ENCODE peak calls at places on chromosomes 6 and 20, in seven cellular contexts. One of them, this sample, is unnamed. For H3K9me3, the result is how much of the 10 kb centered on the place peaks cover.

GRCh38 chr20:63626424-63627128 is at the start of gene GMEB2:
- DNase-seq in osteoblast: peak
- DNase-seq in neural progenitor cell: no peak
- DNase-seq in sigmoid colon: peak
- DNase-seq in psoas muscle: peak
- DNase-seq in AG04450: no peak
- DNase-seq in A673: peak
- DNase-seq in this sample: no peak

GRCh38 chr6:148535976-148536375 is 193.3 kb downstream of the SASH1 start:
- DNase-seq in osteoblast: peak
- DNase-seq in neural progenitor cell: no peak
- DNase-seq in sigmoid colon: no peak
- DNase-seq in psoas muscle: no peak
- DNase-seq in AG04450: no peak
- DNase-seq in A673: no peak
- DNase-seq in this sample: no peak

GRCh38 chr20:7159903-7160302 is 392.4 kb downstream of the BMP2 start:
- DNase-seq in osteoblast: no peak
- DNase-seq in neural progenitor cell: no peak
- DNase-seq in sigmoid colon: no peak
- DNase-seq in psoas muscle: no peak
- DNase-seq in AG04450: no peak
- DNase-seq in A673: no peak
- DNase-seq in this sample: no peak

GRCh38 chr20:2752631-2753455 is 47.6 kb downstream of the CPXM1 start:
- DNase-seq in osteoblast: peak
- DNase-seq in neural progenitor cell: peak
- DNase-seq in sigmoid colon: peak
- DNase-seq in psoas muscle: no peak
- DNase-seq in AG04450: no peak
- DNase-seq in A673: peak
- DNase-seq in this sample: no peak

GRCh38 chr20:61683721-61684120 is 382.0 kb downstream of the TAF4 start:
- DNase-seq in osteoblast: no peak
- DNase-seq in neural progenitor cell: no peak
- DNase-seq in sigmoid colon: no peak
- DNase-seq in psoas muscle: no peak
- DNase-seq in AG04450: no peak
- DNase-seq in A673: no peak
- DNase-seq in this sample: no peak

GRCh38 chr20:34622821-34623451 is 54.0 kb downstream of the PIGU start:
- DNase-seq in osteoblast: peak
- DNase-seq in neural progenitor cell: no peak
- DNase-seq in sigmoid colon: no peak
- DNase-seq in psoas muscle: no peak
- DNase-seq in AG04450: no peak
- DNase-seq in A673: no peak
- DNase-seq in this sample: no peak

GRCh38 chr6:70166088-70166958 is 136.6 kb downstream of the COL9A1 start:
- DNase-seq in osteoblast: no peak
- DNase-seq in neural progenitor cell: peak
- DNase-seq in sigmoid colon: no peak
- DNase-seq in psoas muscle: peak
- DNase-seq in AG04450: peak
- DNase-seq in A673: peak
- DNase-seq in this sample: no peak

GRCh38 chr20:10522328-10522727 is 87.2 kb downstream of the SLX4IP start:
- DNase-seq in osteoblast: no peak
- DNase-seq in neural progenitor cell: no peak
- DNase-seq in sigmoid colon: no peak
- DNase-seq in psoas muscle: no peak
- DNase-seq in AG04450: no peak
- DNase-seq in A673: no peak
- DNase-seq in this sample: no peak

GRCh38 chr20:60653111-60653845 is 598.8 kb upstream of the CDH4 start:
- DNase-seq in osteoblast: no peak
- DNase-seq in neural progenitor cell: no peak
- DNase-seq in sigmoid colon: no peak
- DNase-seq in psoas muscle: no peak
- DNase-seq in AG04450: no peak
- DNase-seq in A673: no peak
- DNase-seq in this sample: no peak

GRCh38 chr6:117837268-117837667 is 69.8 kb upstream of the SLC35F1 start:
- DNase-seq in osteoblast: no peak
- DNase-seq in neural progenitor cell: peak
- DNase-seq in sigmoid colon: no peak
- DNase-seq in psoas muscle: no peak
- DNase-seq in AG04450: no peak
- DNase-seq in A673: peak
- DNase-seq in this sample: no peak

GRCh38 chr6:16721977-16722376 is 39.3 kb downstream of the ATXN1 start:
- DNase-seq in osteoblast: no peak
- DNase-seq in neural progenitor cell: no peak
- DNase-seq in sigmoid colon: no peak
- DNase-seq in psoas muscle: no peak
- DNase-seq in AG04450: no peak
- DNase-seq in A673: peak
- DNase-seq in this sample: no peak

GRCh38 chr20:12833861-12834260 is 174.9 kb upstream of the SPTLC3 start:
- DNase-seq in osteoblast: no peak
- DNase-seq in neural progenitor cell: no peak
- DNase-seq in sigmoid colon: no peak
- DNase-seq in psoas muscle: no peak
- DNase-seq in AG04450: no peak
- DNase-seq in A673: no peak
- DNase-seq in this sample: no peak

GRCh38 chr20:1882026-1882425 is 13.2 kb upstream of the SIRPA start:
- DNase-seq in osteoblast: no peak
- DNase-seq in neural progenitor cell: no peak
- DNase-seq in sigmoid colon: no peak
- DNase-seq in psoas muscle: no peak
- DNase-seq in AG04450: no peak
- DNase-seq in A673: no peak
- DNase-seq in this sample: no peak

GRCh38 chr6:159062564-159062945 is 17.8 kb upstream of the TAGAP start:
- DNase-seq in osteoblast: no peak
- DNase-seq in neural progenitor cell: no peak
- DNase-seq in sigmoid colon: no peak
- DNase-seq in psoas muscle: no peak
- DNase-seq in AG04450: no peak
- DNase-seq in A673: no peak
- DNase-seq in this sample: no peak

GRCh38 chr6:142246960-142247359 is 54.8 kb upstream of the ADGRG6 start:
- DNase-seq in osteoblast: no peak
- DNase-seq in neural progenitor cell: no peak
- DNase-seq in sigmoid colon: no peak
- DNase-seq in psoas muscle: no peak
- DNase-seq in AG04450: no peak
- DNase-seq in A673: no peak
- DNase-seq in this sample: no peak

DNA sequence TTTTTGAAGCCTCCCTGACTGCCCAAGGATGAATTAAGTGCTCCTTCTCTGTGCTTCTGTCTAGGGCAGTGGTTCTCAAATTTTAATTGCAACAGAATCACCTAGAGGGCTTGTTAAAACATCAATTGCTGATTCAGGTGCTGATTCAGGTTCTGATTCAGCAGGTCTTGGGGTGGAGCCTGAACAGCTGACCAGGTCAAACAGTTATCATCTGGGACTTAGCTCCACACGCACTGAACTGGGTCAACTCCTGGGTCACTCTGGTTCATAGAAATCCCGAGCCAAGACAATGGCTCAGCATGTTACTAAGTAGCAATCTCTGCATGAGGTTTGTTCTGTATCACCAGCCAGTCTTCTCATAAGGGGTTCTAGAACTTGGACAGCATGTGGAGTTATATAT is 192.3 kb downstream of the GJA1 start:
- DNase-seq in osteoblast: no peak
- DNase-seq in neural progenitor cell: peak
- DNase-seq in sigmoid colon: no peak
- DNase-seq in psoas muscle: no peak
- DNase-seq in AG04450: no peak
- DNase-seq in A673: no peak
- DNase-seq in this sample: no peak
- H3K9me3 ChIP-seq in osteoblast: under half
- H3K9me3 ChIP-seq in neural progenitor cell: under half
- H3K9me3 ChIP-seq in sigmoid colon: under half
- H3K9me3 ChIP-seq in psoas muscle: under half
- H3K9me3 ChIP-seq in AG04450: under half
- H3K9me3 ChIP-seq in A673: under half
- H3K9me3 ChIP-seq in this sample: under half

GRCh38 chr20:37726321-37726720 is 32.5 kb downstream of the CTNNBL1 start:
- DNase-seq in osteoblast: no peak
- DNase-seq in neural progenitor cell: no peak
- DNase-seq in sigmoid colon: no peak
- DNase-seq in psoas muscle: no peak
- DNase-seq in AG04450: no peak
- DNase-seq in A673: peak
- DNase-seq in this sample: no peak

GRCh38 chr20:37727247-37727956 is 33.6 kb downstream of the CTNNBL1 start:
- DNase-seq in osteoblast: no peak
- DNase-seq in neural progenitor cell: peak
- DNase-seq in sigmoid colon: no peak
- DNase-seq in psoas muscle: no peak
- DNase-seq in AG04450: no peak
- DNase-seq in A673: peak
- DNase-seq in this sample: no peak

GRCh38 chr20:37728635-37728983 is 34.8 kb downstream of the CTNNBL1 start:
- DNase-seq in osteoblast: no peak
- DNase-seq in neural progenitor cell: no peak
- DNase-seq in sigmoid colon: no peak
- DNase-seq in psoas muscle: no peak
- DNase-seq in AG04450: no peak
- DNase-seq in A673: no peak
- DNase-seq in this sample: no peak

GRCh38 chr20:37729452-37729851 is 35.6 kb downstream of the CTNNBL1 start:
- DNase-seq in osteoblast: peak
- DNase-seq in neural progenitor cell: peak
- DNase-seq in sigmoid colon: no peak
- DNase-seq in psoas muscle: no peak
- DNase-seq in AG04450: no peak
- DNase-seq in A673: peak
- DNase-seq in this sample: no peak

DNA sequence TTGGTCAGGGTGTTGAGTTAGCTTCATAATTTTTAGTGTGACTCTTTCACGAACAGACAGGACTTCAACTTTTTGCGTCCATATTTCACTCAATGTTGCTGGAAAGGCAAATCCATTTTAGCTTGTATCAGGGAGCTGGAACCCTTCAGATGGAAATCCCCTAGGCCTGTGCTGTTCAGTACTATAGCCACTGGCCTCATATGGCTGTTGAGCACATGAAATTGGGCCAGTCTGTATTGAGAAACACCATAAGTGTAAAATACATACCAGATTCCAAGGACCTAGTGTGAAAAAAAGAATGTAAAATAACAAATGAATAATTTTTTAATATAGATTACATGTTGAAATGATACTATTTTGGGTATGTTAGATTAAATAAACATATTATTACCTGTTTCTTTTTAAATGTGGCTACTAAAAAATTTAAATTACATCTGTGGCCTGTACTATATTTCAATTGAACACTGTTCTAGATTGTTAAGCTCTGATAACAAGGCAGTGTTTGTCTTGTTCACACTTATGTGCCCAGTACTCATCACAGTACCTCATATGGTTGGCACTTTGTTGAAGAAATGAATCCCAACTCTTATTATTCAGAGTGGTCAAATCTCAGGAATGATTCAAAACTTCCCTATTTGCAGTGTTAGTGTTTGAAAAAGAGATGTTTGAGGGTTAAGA is 34.3 kb downstream of the CTNNBL1 start:
- DNase-seq in osteoblast: no peak
- DNase-seq in neural progenitor cell: no peak
- DNase-seq in sigmoid colon: no peak
- DNase-seq in psoas muscle: no peak
- DNase-seq in AG04450: no peak
- DNase-seq in A673: no peak
- DNase-seq in this sample: no peak
- H3K27ac ChIP-seq in osteoblast: no peak
- H3K27ac ChIP-seq in neural progenitor cell: peak
- H3K27ac ChIP-seq in sigmoid colon: no peak
- H3K27ac ChIP-seq in psoas muscle: peak
- H3K27ac ChIP-seq in AG04450: no peak
- H3K27ac ChIP-seq in A673: peak
- H3K27ac ChIP-seq in this sample: no peak

DNA sequence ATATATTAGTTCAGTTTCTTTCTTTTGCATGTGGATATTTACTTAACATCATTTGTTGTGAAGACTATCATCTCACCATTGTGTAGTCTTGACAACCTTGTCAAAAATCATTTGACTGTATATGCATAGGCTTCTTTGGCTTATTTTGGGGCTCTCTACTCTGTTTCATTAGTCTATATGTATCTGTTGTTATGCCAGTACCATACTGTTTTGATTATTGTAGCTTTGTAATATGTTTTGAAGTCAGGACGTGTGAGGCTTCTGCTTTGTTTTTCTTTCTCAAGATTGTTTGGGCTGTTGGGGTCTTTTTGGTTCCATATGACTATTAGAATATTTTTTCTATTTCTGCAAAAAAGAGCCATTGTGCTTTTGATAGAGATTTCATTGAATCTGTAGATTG is 288.2 kb upstream of the RNF217 start:
- DNase-seq in osteoblast: no peak
- DNase-seq in neural progenitor cell: no peak
- DNase-seq in sigmoid colon: no peak
- DNase-seq in psoas muscle: no peak
- DNase-seq in AG04450: no peak
- DNase-seq in A673: no peak
- DNase-seq in this sample: no peak
- H3K9me3 ChIP-seq in osteoblast: under half
- H3K9me3 ChIP-seq in neural progenitor cell: under half
- H3K9me3 ChIP-seq in sigmoid colon: under half
- H3K9me3 ChIP-seq in psoas muscle: under half
- H3K9me3 ChIP-seq in AG04450: under half
- H3K9me3 ChIP-seq in A673: under half
- H3K9me3 ChIP-seq in this sample: under half

DNA sequence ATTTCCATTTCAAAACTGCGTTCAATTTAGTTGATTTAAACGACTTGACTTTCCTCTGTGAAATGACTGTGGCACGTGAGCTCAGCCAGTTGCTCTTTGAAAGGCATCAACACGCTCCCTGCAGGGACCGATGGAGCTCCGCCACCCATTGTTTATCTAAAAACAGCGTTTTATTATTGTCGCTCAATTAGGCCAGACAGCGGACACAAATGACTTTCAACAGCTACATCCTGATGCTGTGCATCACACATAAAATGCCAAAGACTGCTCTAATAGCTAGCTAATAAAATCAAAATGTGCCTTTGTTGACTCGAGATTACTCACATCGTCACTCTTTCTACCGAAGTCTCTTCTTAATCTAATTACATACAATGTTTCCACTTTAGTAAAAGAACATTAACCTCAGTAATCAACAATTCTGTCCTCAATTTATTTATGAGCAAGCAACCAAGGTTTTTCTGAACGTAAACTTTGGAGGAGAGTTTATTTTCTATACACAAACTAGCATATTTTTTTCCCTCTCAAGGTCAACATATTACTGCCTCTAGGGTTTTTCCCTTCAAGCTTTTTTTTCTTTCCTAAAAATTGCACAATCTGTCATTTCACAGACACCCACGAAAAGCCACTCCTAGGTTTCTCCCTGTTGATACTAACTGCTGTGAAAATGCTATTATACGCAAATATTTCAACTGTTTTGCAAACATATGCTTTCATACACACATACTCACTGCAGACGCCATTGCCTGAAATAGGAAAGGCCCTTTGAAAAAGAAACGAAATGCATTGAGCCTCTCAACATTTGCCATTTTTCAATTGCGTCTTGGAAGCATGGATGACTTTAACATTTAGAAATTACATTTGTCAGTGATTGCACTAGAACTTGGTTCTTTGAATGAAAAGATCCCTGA is 332.8 kb downstream of the CD83 start:
- DNase-seq in osteoblast: no peak
- DNase-seq in neural progenitor cell: peak
- DNase-seq in sigmoid colon: no peak
- DNase-seq in psoas muscle: no peak
- DNase-seq in AG04450: no peak
- DNase-seq in A673: peak
- DNase-seq in this sample: no peak
- H3K27ac ChIP-seq in osteoblast: no peak
- H3K27ac ChIP-seq in neural progenitor cell: no peak
- H3K27ac ChIP-seq in sigmoid colon: no peak
- H3K27ac ChIP-seq in psoas muscle: no peak
- H3K27ac ChIP-seq in AG04450: no peak
- H3K27ac ChIP-seq in A673: no peak
- H3K27ac ChIP-seq in this sample: peak

This sample was measured in SK-N-MC.